ENCODE peak calls at places on chromosomes 3 and 15, in ten cellular contexts. H is MCF 10A; M is sigmoid colon; P is pancreas; K is lower leg skin; E is colonic mucosa; T is neural crest cell; I is H1; L is CD8-positive, alpha-beta T cell; C is GM20000. V is an unnamed sample.

GRCh38 chr3:85387913-85388510 is 429.2 kb downstream of the CADM2 start:
- DNase-seq in I (no peak), P (no peak), K (no peak), M (no peak), C (no peak), E (no peak), T (no peak), L (no peak), H (no peak), V (no peak)

GRCh38 chr3:50374363-50375108 is 15.2 kb upstream of the TMEM115 start:
- DNase-seq in T (no peak), P (no peak), E (no peak), K (no peak), L (no peak), I (no peak), H (no peak), M (no peak), C (no peak), V (no peak)

GRCh38 chr3:101414121-101414520 is 93.7 kb upstream of the IMPG2 start:
- DNase-seq in T (no peak), E (no peak), I (no peak), C (no peak), L (no peak), K (no peak), P (no peak), M (no peak), H (no peak), V (no peak)

GRCh38 chr3:107124885-107125284 is 252.4 kb upstream of the CCDC54 start:
- DNase-seq in K (no peak), P (no peak), T (no peak), I (no peak), M (no peak), E (no peak), C (no peak), H (peak; percentile 54), L (no peak), V (peak; percentile 44)

GRCh38 chr15:63524316-63525015 is 20.1 kb downstream of the USP3 start:
- DNase-seq in M (no peak), I (no peak), P (no peak), T (no peak), L (no peak), C (no peak), H (no peak), E (no peak), K (no peak), V (no peak)

GRCh38 chr15:25989327-25989726 is 126.2 kb upstream of the ATP10A start:
- DNase-seq in I (peak; percentile 84), L (no peak), T (no peak), H (no peak), M (no peak), C (no peak), P (no peak), K (no peak), E (no peak), V (no peak)

GRCh38 chr15:31328999-31329639 is 2.5 kb downstream of the KLF13 start:
- DNase-seq in I (peak; percentile 73), C (peak; percentile 62), P (peak; percentile 59), H (peak; percentile 24), E (peak; percentile 83), K (no peak), T (no peak), M (peak; percentile 74), L (peak; percentile 57), V (no peak)

GRCh38 chr15:61479601-61480000 is 250.5 kb upstream of the RORA start:
- DNase-seq in P (no peak), H (peak; percentile 41), K (no peak), C (no peak), I (no peak), M (no peak), E (no peak), L (no peak), T (no peak), V (no peak)

GRCh38 chr15:55823191-55823670 is 80.3 kb upstream of the PRTG start:
- DNase-seq in C (no peak), M (no peak), K (no peak), H (peak; percentile 50), I (no peak), L (no peak), T (no peak), E (no peak), P (no peak), V (peak; percentile 25)

GRCh38 chr3:30289324-30289723 is 317.1 kb upstream of the TGFBR2 start:
- DNase-seq in H (no peak), M (no peak), K (no peak), P (no peak), C (no peak), I (no peak), L (no peak), T (no peak), E (peak; percentile 44), V (no peak)

GRCh38 chr3:32842531-32842931 is 24.7 kb downstream of the TRIM71 start:
- DNase-seq in K (no peak), T (no peak), L (no peak), H (no peak), E (peak; percentile 24), I (no peak), P (no peak), C (no peak), M (no peak), V (no peak)

GRCh38 chr3:155963557-155963956 is 93.1 kb downstream of the GMPS start:
- DNase-seq in P (no peak), C (no peak), L (no peak), K (no peak), E (no peak), M (no peak), H (no peak), T (no peak), I (no peak), V (peak; percentile 12)

GRCh38 chr15:70833897-70834765 is 19.8 kb downstream of the LARP6 start:
- DNase-seq in K (no peak), L (no peak), T (no peak), I (no peak), E (no peak), H (peak; percentile 85), C (no peak), M (no peak), P (no peak), V (peak; percentile 48)
- TF ChIP-seq CTCF in K (no peak), L (no peak), T (no peak), I (no peak), E (no peak), H (no peak), C (no peak), M (no peak), P (no peak), V (no peak)

GRCh38 chr3:169604568-169604967 is 58.9 kb downstream of the MECOM start:
- DNase-seq in T (no peak), P (no peak), M (no peak), C (no peak), I (no peak), L (no peak), K (no peak), H (peak; percentile 25), E (no peak), V (no peak)
- TF ChIP-seq CTCF in T (no peak), P (no peak), M (no peak), C (no peak), I (no peak), L (no peak), K (no peak), H (peak; percentile 18), E (no peak), V (peak; percentile 19)

GRCh38 chr3:128439226-128439625 is 27.5 kb downstream of the DNAJB8 start:
- DNase-seq in M (no peak), C (no peak), K (no peak), L (no peak), H (no peak), E (no peak), P (no peak), T (no peak), I (no peak), V (peak; percentile 44)

GRCh38 chr3:128435561-128435960 is 31.1 kb downstream of the DNAJB8 start:
- DNase-seq in T (no peak), L (no peak), K (no peak), M (no peak), H (no peak), E (no peak), C (no peak), I (no peak), P (no peak), V (no peak)

GRCh38 chr3:128436214-128436613 is 30.5 kb downstream of the DNAJB8 start:
- DNase-seq in I (no peak), E (no peak), M (no peak), H (no peak), L (no peak), P (no peak), C (no peak), T (no peak), K (no peak), V (peak; percentile 34)

GRCh38 chr3:128442070-128442469 is 24.6 kb downstream of the DNAJB8 start:
- DNase-seq in T (no peak), M (no peak), H (no peak), K (no peak), I (no peak), C (no peak), L (no peak), P (no peak), E (no peak), V (no peak)

DNA sequence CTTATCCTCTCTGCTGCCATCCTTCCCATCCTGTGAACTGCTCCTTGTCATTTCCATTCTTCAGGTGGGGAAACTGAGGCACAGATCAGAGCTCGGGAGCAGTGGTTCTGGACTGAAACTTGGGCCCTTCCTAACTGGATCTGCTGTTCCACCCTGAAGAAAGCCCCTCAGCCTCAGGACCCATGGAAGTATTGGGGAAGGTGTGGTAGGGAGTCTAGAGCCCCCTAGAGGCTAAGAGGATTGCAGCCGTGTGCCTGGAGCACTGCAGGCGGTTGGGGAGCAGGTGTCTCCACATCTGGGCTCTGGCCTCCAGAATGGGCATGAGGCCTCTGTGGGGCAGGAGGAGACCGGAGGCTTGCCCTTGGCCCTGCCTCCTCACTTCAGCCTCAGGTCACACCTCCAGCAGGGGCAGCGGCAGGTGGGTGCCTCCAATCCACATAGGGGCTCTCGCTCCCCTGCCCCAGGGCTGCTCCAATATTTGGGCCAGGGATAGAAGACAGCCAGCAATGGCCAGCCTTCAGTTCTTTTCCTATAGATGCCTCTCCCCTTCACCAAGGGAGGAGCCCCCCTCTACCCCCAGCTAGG is 28.1 kb downstream of the DNAJB8 start:
- DNase-seq in E (no peak), C (no peak), K (no peak), H (no peak), T (no peak), P (no peak), I (no peak), L (no peak), M (no peak), V (no peak)
- TF ChIP-seq CTCF in E (peak; percentile 29), C (peak; percentile 24), K (no peak), H (peak; percentile 24), T (peak; percentile 52), P (no peak), I (no peak), L (no peak), M (no peak), V (peak; percentile 53)

DNA sequence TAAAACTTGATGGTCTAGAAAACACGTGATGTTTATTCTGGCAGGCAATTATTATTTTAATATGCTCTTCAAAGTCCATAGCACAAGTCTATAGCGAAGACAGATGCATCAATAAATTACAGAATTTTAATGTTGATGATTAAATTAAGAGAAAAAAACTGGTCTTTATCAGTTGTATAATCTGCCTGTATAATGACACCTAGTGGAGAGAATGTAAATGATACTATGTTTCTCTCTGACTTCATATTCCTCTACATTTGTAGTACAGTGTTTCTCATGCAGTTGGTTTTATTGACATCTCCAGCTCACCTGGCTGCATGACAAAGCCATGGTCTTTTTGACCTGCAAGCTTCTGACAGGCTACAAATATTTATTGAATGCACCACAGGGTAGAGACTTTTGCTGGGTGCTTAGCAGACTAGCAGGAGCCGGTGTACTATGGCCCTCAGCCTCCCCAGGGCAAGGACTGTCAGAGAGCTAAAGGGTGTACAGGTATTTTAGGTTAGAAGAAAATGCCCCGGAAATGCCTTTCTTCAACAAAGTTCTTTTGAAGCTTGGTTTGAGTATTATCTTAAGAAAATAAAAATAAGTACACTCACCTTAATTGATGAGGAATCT is 289.9 kb downstream of the GAP43 start:
- DNase-seq in H (no peak), K (no peak), T (no peak), I (no peak), M (no peak), C (no peak), E (no peak), L (no peak), P (no peak), V (peak; percentile 1)
- TF ChIP-seq CTCF in H (peak; percentile 30), K (no peak), T (peak; percentile 62), I (no peak), M (no peak), C (no peak), E (no peak), L (no peak), P (peak; percentile 24), V (peak; percentile 76)

V was measured in HFFc6.